ENCODE peak calls at places on chromosomes 5 and 9, in five cellular contexts. E is heart right ventricle, R is AML-193, N is astrocyte, S is adrenal gland. X is an unnamed sample.

GRCh38 chr5:133992429-133993151 is 12.2 kb downstream of the VDAC1 start:
- DNase-seq in S (no peak), R (no peak), E (peak; percentile 41), N (no peak), X (no peak)

GRCh38 chr5:18799482-18800128 is 1165.3 kb downstream of the TAF11L14 start:
- DNase-seq in N (no peak), S (no peak), R (no peak), E (no peak), X (no peak)

GRCh38 chr9:95182854-95183563 is 134.5 kb downstream of the FANCC start:
- DNase-seq in R (no peak), E (no peak), N (no peak), S (peak; percentile 64), X (no peak)

GRCh38 chr5:93800988-93801811 is 59.8 kb upstream of the POU5F2 start:
- DNase-seq in R (peak; percentile 59), E (no peak), N (peak; percentile 68), S (peak; percentile 62), X (no peak)

GRCh38 chr5:38607930-38608545 is 51.6 kb upstream of the LIFR start:
- DNase-seq in S (no peak), E (no peak), R (no peak), N (peak; percentile 89), X (no peak)

GRCh38 chr9:110995511-110996340 is 42.5 kb downstream of the LPAR1 start:
- DNase-seq in N (peak; percentile 66), E (no peak), R (no peak), S (no peak), X (no peak)

GRCh38 chr9:33924978-33925797 is 108.2 kb downstream of the UBE2R2 start:
- DNase-seq in S (peak; percentile 74), E (no peak), R (peak; percentile 6), N (no peak), X (peak; percentile 62)

GRCh38 chr9:129125478-129125877 is 14.3 kb downstream of the PTPA start:
- DNase-seq in E (no peak), N (peak; percentile 87), R (no peak), S (no peak), X (no peak)

GRCh38 chr9:29773676-29774075 is 2200.4 kb upstream of the C9orf72 start:
- DNase-seq in S (no peak), R (no peak), E (no peak), N (no peak), X (no peak)

GRCh38 chr9:83020327-83020726 is 42.6 kb downstream of the RASEF start:
- DNase-seq in S (no peak), R (no peak), N (no peak), E (no peak), X (no peak)

GRCh38 chr9:112078432-112078831 is 96.7 kb downstream of the SUSD1 start:
- DNase-seq in R (no peak), E (no peak), N (no peak), S (no peak), X (no peak)

GRCh38 chr5:133930061-133930823 is 38.2 kb downstream of the C5orf15 start:
- DNase-seq in S (peak; percentile 56), R (no peak), N (peak; percentile 82), E (no peak), X (no peak)

GRCh38 chr9:1044643-1045042 is 5.5 kb upstream of the DMRT2 start:
- DNase-seq in N (no peak), S (no peak), E (peak; percentile 40), R (no peak), X (no peak)

X was measured in ovary.